ENCODE peak calls at places on chromosome 22, in five cellular contexts. G is K562, V is SK-N-SH, K is GM12878, Q is GM12891. X is an unnamed sample.

GRCh38 chr22:30208631-30209603 is 37.6 kb downstream of the LIF start:
- DNase-seq in G (peak; percentile 84), V (peak; percentile 61), K (no peak), Q (no peak), X (no peak)

GRCh38 chr22:16789860-16790493 is 35.2 kb downstream of the XKR3 start:
- DNase-seq in G (no peak), V (no peak), K (no peak), Q (no peak), X (no peak)

GRCh38 chr22:31896472-31896871 is 47.9 kb upstream of the YWHAH start:
- DNase-seq in G (peak; percentile 45), V (no peak), K (no peak), Q (no peak), X (no peak)

GRCh38 chr22:48097723-48098122 is 1335.3 kb downstream of the TBC1D22A start:
- DNase-seq in G (no peak), V (no peak), K (no peak), Q (no peak), X (no peak)

GRCh38 chr22:20247608-20248171 is 20.4 kb downstream of the RTN4R start:
- DNase-seq in G (no peak), V (no peak), K (no peak), Q (no peak), X (no peak)

GRCh38 chr22:38467904-38468760 is at the start of gene KDELR3:
- DNase-seq in G (peak; percentile 93), V (peak; percentile 80), K (no peak), Q (peak; percentile 74), X (peak; percentile 75)

GRCh38 chr22:19645391-19645790 is 68.9 kb upstream of the SEPTIN5 start:
- DNase-seq in G (peak; percentile 69), V (peak; percentile 8), K (no peak), Q (no peak), X (no peak)

GRCh38 chr22:50481440-50482106 is at the start of gene ADM2:
- DNase-seq in G (peak; percentile 77), V (peak; percentile 91), K (no peak), Q (no peak), X (no peak)

GRCh38 chr22:26579331-26579886 is 10.5 kb downstream of the TPST2 start:
- DNase-seq in G (no peak), V (no peak), K (peak; percentile 30), Q (peak; percentile 62), X (peak; percentile 58)

GRCh38 chr22:17781319-17782031 is 7.2 kb upstream of the BID start:
- DNase-seq in G (no peak), V (peak; percentile 57), K (peak; percentile 60), Q (no peak), X (peak; percentile 66)

GRCh38 chr22:38126928-38127668 is 16.6 kb upstream of the BAIAP2L2 start:
- DNase-seq in G (peak; percentile 82), V (no peak), K (no peak), Q (no peak), X (no peak)

GRCh38 chr22:20552913-20553401 is 45.5 kb downstream of the MED15 start:
- DNase-seq in G (no peak), V (no peak), K (no peak), Q (no peak), X (no peak)

GRCh38 chr22:30423296-30423958 is 2.1 kb upstream of the MTFP1 start:
- DNase-seq in G (peak; percentile 56), V (no peak), K (no peak), Q (no peak), X (peak; percentile 47)

GRCh38 chr22:47209547-47210023 is 447.1 kb downstream of the TBC1D22A start:
- DNase-seq in G (no peak), V (no peak), K (no peak), Q (no peak), X (no peak)

GRCh38 chr22:47043835-47044721 is 281.6 kb downstream of the TBC1D22A start:
- DNase-seq in G (no peak), V (no peak), K (no peak), Q (no peak), X (no peak)

GRCh38 chr22:38760477-38761201 is 4.8 kb upstream of the SUN2 start:
- DNase-seq in G (no peak), V (no peak), K (no peak), Q (no peak), X (no peak)

GRCh38 chr22:29254283-29254653 is 13.5 kb downstream of the RHBDD3 start:
- DNase-seq in G (no peak), V (peak; percentile 15), K (no peak), Q (no peak), X (no peak)

GRCh38 chr22:21855715-21856114 is 11.7 kb downstream of the MAPK1 start:
- DNase-seq in G (peak; percentile 70), V (no peak), K (no peak), Q (no peak), X (no peak)

DNA sequence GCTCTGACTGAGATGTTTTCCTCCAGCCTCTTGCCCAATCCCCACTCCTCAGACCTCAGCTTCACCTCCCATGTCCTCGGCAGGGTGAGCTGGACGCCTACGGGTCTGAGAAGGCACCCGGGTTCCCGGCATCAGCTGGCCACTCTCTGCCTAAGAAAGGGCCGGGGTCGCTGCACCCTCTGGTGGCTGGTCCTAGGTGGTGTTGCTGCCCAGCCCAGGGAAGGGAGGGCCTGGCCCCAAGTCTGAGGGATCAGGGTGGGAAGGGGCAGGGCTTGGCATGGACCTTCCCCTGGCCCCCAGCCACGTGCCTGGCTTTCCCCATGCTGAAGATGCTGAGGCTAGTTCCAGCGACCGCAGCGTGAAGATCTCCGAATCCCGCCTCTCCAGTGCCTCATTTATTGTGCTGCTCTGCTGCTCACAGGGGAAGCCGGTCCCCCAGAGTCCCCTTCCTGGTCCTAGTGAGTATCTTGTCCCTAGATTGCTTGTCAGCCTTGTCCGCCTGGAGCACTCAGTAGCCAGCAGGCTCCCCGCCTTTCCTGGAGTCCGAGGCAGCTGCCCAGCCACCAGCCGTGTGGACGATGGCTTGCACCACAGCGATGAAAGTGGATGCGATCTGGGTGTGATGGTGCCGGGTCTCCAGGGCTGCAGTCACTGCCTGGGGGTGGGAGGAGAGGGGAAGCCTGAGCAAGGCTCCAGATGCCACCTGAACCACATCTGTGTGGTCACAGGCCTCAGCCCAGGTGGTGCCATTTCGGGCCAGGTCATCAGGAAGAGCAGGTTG is 2.9 kb upstream of the GGT5 start:
- DNase-seq in G (peak; percentile 80), V (peak; percentile 97), K (no peak), Q (peak; percentile 90), X (peak; percentile 87)
- TF ChIP-seq TAF1 in G (no peak), V (no peak), K (no peak), Q (no peak), X (no peak)

GRCh38 chr22:49214976-49215375 is 612.7 kb downstream of the BRD1 start:
- DNase-seq in G (no peak), V (no peak), K (no peak), Q (no peak), X (no peak)
- TF ChIP-seq TAF1 in G (no peak), V (no peak), K (no peak), Q (no peak), X (no peak)

GRCh38 chr22:28217277-28217676 is 298.2 kb upstream of the PITPNB start:
- DNase-seq in G (no peak), V (no peak), K (no peak), Q (no peak), X (no peak)

GRCh38 chr22:28222066-28222465 is 303.0 kb upstream of the PITPNB start:
- DNase-seq in G (no peak), V (no peak), K (no peak), Q (no peak), X (no peak)

GRCh38 chr22:28222571-28222970 is 303.5 kb upstream of the PITPNB start:
- DNase-seq in G (no peak), V (no peak), K (no peak), Q (no peak), X (no peak)

GRCh38 chr22:28220626-28221363 is 301.7 kb upstream of the PITPNB start:
- DNase-seq in G (no peak), V (no peak), K (no peak), Q (no peak), X (no peak)

GRCh38 chr22:28222976-28223375 is 303.9 kb upstream of the PITPNB start:
- DNase-seq in G (no peak), V (peak; percentile 5), K (no peak), Q (no peak), X (no peak)
- TF ChIP-seq TAF1 in G (no peak), V (no peak), K (no peak), Q (no peak), X (no peak)

GRCh38 chr22:42921301-42921700 is 64.2 kb upstream of the ARFGAP3 start:
- DNase-seq in G (no peak), V (no peak), K (no peak), Q (no peak), X (no peak)

GRCh38 chr22:42920101-42920820 is 63.2 kb upstream of the ARFGAP3 start:
- DNase-seq in G (no peak), V (no peak), K (no peak), Q (no peak), X (no peak)

GRCh38 chr22:42915980-42916765 is 59.1 kb upstream of the ARFGAP3 start:
- DNase-seq in G (no peak), V (no peak), K (no peak), Q (no peak), X (no peak)

GRCh38 chr22:42919199-42919598 is 62.1 kb upstream of the ARFGAP3 start:
- DNase-seq in G (no peak), V (no peak), K (no peak), Q (no peak), X (no peak)

DNA sequence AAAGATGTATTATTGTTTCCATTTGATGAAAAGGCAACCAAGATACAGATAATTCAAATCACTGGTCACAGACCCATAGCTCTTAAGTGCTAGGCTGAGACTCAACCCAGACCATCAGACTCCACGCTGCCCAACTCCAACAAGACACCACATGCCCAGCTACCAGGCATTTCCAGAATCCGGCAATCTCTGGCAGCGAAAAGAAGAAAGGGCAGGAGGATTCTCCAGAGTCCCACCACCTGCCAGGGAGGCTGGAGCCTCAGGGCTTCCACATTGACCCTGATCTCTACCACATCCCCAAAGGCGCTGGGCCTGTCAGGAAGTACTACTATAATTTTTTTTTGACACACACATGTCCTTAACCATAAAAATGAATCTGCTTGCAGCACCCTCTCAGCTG is 61.4 kb upstream of the ARFGAP3 start:
- DNase-seq in G (no peak), V (no peak), K (no peak), Q (no peak), X (no peak)
- TF ChIP-seq TAF1 in G (no peak), V (no peak), K (no peak), Q (no peak), X (no peak)

GRCh38 chr22:28155808-28156207 is 236.8 kb upstream of the PITPNB start:
- DNase-seq in G (no peak), V (no peak), K (no peak), Q (no peak), X (no peak)
- TF ChIP-seq TAF1 in G (no peak), V (no peak), K (no peak), Q (no peak), X (no peak)

DNA sequence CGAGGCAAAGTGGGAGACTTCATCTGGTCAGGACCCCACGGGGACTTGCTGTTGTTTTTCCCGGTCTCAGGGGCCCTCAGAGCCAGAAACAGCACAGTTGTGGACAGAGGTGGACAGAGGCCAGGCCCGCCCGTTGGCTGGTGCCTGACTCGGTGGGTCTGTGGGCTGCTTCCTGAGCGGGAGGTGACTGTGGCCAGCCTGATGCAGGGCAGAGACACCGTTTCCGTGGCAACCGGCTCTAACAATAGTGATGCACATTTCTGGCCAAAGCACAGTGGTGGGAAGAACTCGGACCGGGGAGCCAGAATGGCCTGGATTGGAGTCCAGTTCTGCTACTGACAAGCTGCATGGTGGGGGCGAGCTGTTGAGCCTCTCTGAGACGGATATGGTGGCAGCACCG is 58.7 kb upstream of the ATXN10 start:
- DNase-seq in G (no peak), V (no peak), K (no peak), Q (no peak), X (no peak)
- TF ChIP-seq TAF1 in G (no peak), V (no peak), K (no peak), Q (no peak), X (no peak)

X was measured in GM12892.